ENCODE peak calls at places on chromosomes 2 and 18, in eight cellular contexts. One of them, this sample, is unnamed.

GRCh38 chr2:9830685-9831410 is 12.4 kb upstream of the TAF1B start:
- DNase-seq in glutamatergic neuron: no peak
- DNase-seq in adrenal gland: no peak
- DNase-seq in kidney epithelial cell: no peak
- DNase-seq in fibroblast of villous mesenchyme: peak
- DNase-seq in ascending aorta: no peak
- DNase-seq in brain microvascular endothelial cell: no peak
- DNase-seq in PC-9: peak
- DNase-seq in this sample: no peak

GRCh38 chr2:147076634-147077033 is 768.2 kb upstream of the ACVR2A start:
- DNase-seq in glutamatergic neuron: no peak
- DNase-seq in adrenal gland: no peak
- DNase-seq in kidney epithelial cell: no peak
- DNase-seq in fibroblast of villous mesenchyme: peak
- DNase-seq in ascending aorta: no peak
- DNase-seq in brain microvascular endothelial cell: peak
- DNase-seq in PC-9: no peak
- DNase-seq in this sample: no peak

GRCh38 chr18:48571619-48572384 is 33.0 kb downstream of the CTIF start:
- DNase-seq in glutamatergic neuron: no peak
- DNase-seq in adrenal gland: no peak
- DNase-seq in kidney epithelial cell: no peak
- DNase-seq in fibroblast of villous mesenchyme: no peak
- DNase-seq in ascending aorta: no peak
- DNase-seq in brain microvascular endothelial cell: no peak
- DNase-seq in PC-9: no peak
- DNase-seq in this sample: no peak

GRCh38 chr2:44267269-44268258 is 7.7 kb upstream of the SLC3A1 start:
- DNase-seq in glutamatergic neuron: no peak
- DNase-seq in adrenal gland: peak
- DNase-seq in kidney epithelial cell: peak
- DNase-seq in fibroblast of villous mesenchyme: no peak
- DNase-seq in ascending aorta: peak
- DNase-seq in brain microvascular endothelial cell: no peak
- DNase-seq in PC-9: peak
- DNase-seq in this sample: peak

GRCh38 chr2:61177727-61178549 is 15.9 kb downstream of the C2orf74 start:
- DNase-seq in glutamatergic neuron: peak
- DNase-seq in adrenal gland: no peak
- DNase-seq in kidney epithelial cell: no peak
- DNase-seq in fibroblast of villous mesenchyme: peak
- DNase-seq in ascending aorta: peak
- DNase-seq in brain microvascular endothelial cell: no peak
- DNase-seq in PC-9: no peak
- DNase-seq in this sample: no peak

GRCh38 chr2:223594259-223594658 is 7.9 kb downstream of the SCG2 start:
- DNase-seq in glutamatergic neuron: no peak
- DNase-seq in adrenal gland: no peak
- DNase-seq in kidney epithelial cell: no peak
- DNase-seq in fibroblast of villous mesenchyme: no peak
- DNase-seq in ascending aorta: no peak
- DNase-seq in brain microvascular endothelial cell: no peak
- DNase-seq in PC-9: no peak
- DNase-seq in this sample: no peak

GRCh38 chr2:86512922-86513321 is 50.3 kb downstream of the CHMP3 start:
- DNase-seq in glutamatergic neuron: no peak
- DNase-seq in adrenal gland: no peak
- DNase-seq in kidney epithelial cell: no peak
- DNase-seq in fibroblast of villous mesenchyme: no peak
- DNase-seq in ascending aorta: no peak
- DNase-seq in brain microvascular endothelial cell: no peak
- DNase-seq in PC-9: no peak
- DNase-seq in this sample: no peak

GRCh38 chr2:222862068-222862914 is 1.5 kb downstream of the ACSL3 start:
- DNase-seq in glutamatergic neuron: no peak
- DNase-seq in adrenal gland: no peak
- DNase-seq in kidney epithelial cell: no peak
- DNase-seq in fibroblast of villous mesenchyme: peak
- DNase-seq in ascending aorta: no peak
- DNase-seq in brain microvascular endothelial cell: no peak
- DNase-seq in PC-9: peak
- DNase-seq in this sample: peak

GRCh38 chr2:101204400-101205095 is 48.1 kb upstream of the CNOT11 start:
- DNase-seq in glutamatergic neuron: no peak
- DNase-seq in adrenal gland: no peak
- DNase-seq in kidney epithelial cell: no peak
- DNase-seq in fibroblast of villous mesenchyme: no peak
- DNase-seq in ascending aorta: no peak
- DNase-seq in brain microvascular endothelial cell: peak
- DNase-seq in PC-9: no peak
- DNase-seq in this sample: no peak

GRCh38 chr2:204234879-204235278 is 298.3 kb downstream of the ICOS start:
- DNase-seq in glutamatergic neuron: no peak
- DNase-seq in adrenal gland: no peak
- DNase-seq in kidney epithelial cell: no peak
- DNase-seq in fibroblast of villous mesenchyme: peak
- DNase-seq in ascending aorta: no peak
- DNase-seq in brain microvascular endothelial cell: peak
- DNase-seq in PC-9: no peak
- DNase-seq in this sample: peak

GRCh38 chr2:146457221-146457620 is 1387.6 kb upstream of the ACVR2A start:
- DNase-seq in glutamatergic neuron: no peak
- DNase-seq in adrenal gland: no peak
- DNase-seq in kidney epithelial cell: no peak
- DNase-seq in fibroblast of villous mesenchyme: no peak
- DNase-seq in ascending aorta: no peak
- DNase-seq in brain microvascular endothelial cell: no peak
- DNase-seq in PC-9: no peak
- DNase-seq in this sample: peak

GRCh38 chr2:74079522-74080341 is 68.0 kb downstream of the BOLA3 start:
- DNase-seq in glutamatergic neuron: no peak
- DNase-seq in adrenal gland: no peak
- DNase-seq in kidney epithelial cell: no peak
- DNase-seq in fibroblast of villous mesenchyme: peak
- DNase-seq in ascending aorta: no peak
- DNase-seq in brain microvascular endothelial cell: no peak
- DNase-seq in PC-9: no peak
- DNase-seq in this sample: no peak

GRCh38 chr2:74081030-74081429 is 66.7 kb downstream of the BOLA3 start:
- DNase-seq in glutamatergic neuron: no peak
- DNase-seq in adrenal gland: no peak
- DNase-seq in kidney epithelial cell: no peak
- DNase-seq in fibroblast of villous mesenchyme: no peak
- DNase-seq in ascending aorta: no peak
- DNase-seq in brain microvascular endothelial cell: no peak
- DNase-seq in PC-9: no peak
- DNase-seq in this sample: peak

GRCh38 chr2:74078467-74078866 is 69.2 kb downstream of the BOLA3 start:
- DNase-seq in glutamatergic neuron: no peak
- DNase-seq in adrenal gland: no peak
- DNase-seq in kidney epithelial cell: no peak
- DNase-seq in fibroblast of villous mesenchyme: no peak
- DNase-seq in ascending aorta: no peak
- DNase-seq in brain microvascular endothelial cell: no peak
- DNase-seq in PC-9: no peak
- DNase-seq in this sample: no peak

GRCh38 chr2:74080346-74080745 is 67.4 kb downstream of the BOLA3 start:
- DNase-seq in glutamatergic neuron: no peak
- DNase-seq in adrenal gland: no peak
- DNase-seq in kidney epithelial cell: no peak
- DNase-seq in fibroblast of villous mesenchyme: peak
- DNase-seq in ascending aorta: no peak
- DNase-seq in brain microvascular endothelial cell: no peak
- DNase-seq in PC-9: no peak
- DNase-seq in this sample: no peak

GRCh38 chr2:74077636-74078035 is 70.1 kb downstream of the BOLA3 start:
- DNase-seq in glutamatergic neuron: no peak
- DNase-seq in adrenal gland: no peak
- DNase-seq in kidney epithelial cell: no peak
- DNase-seq in fibroblast of villous mesenchyme: peak
- DNase-seq in ascending aorta: no peak
- DNase-seq in brain microvascular endothelial cell: no peak
- DNase-seq in PC-9: no peak
- DNase-seq in this sample: no peak
- TF ChIP-seq CTCF in glutamatergic neuron: no peak
- TF ChIP-seq CTCF in adrenal gland: no peak
- TF ChIP-seq CTCF in kidney epithelial cell: no peak
- TF ChIP-seq CTCF in fibroblast of villous mesenchyme: no peak
- TF ChIP-seq CTCF in ascending aorta: no peak
- TF ChIP-seq CTCF in brain microvascular endothelial cell: no peak
- TF ChIP-seq CTCF in PC-9: no peak
- TF ChIP-seq CTCF in this sample: no peak

GRCh38 chr18:618618-619017 is 21.8 kb downstream of the CLUL1 start:
- DNase-seq in glutamatergic neuron: no peak
- DNase-seq in adrenal gland: no peak
- DNase-seq in kidney epithelial cell: no peak
- DNase-seq in fibroblast of villous mesenchyme: no peak
- DNase-seq in ascending aorta: no peak
- DNase-seq in brain microvascular endothelial cell: no peak
- DNase-seq in PC-9: no peak
- DNase-seq in this sample: no peak

GRCh38 chr18:629303-630150 is 27.9 kb upstream of the TYMS start:
- DNase-seq in glutamatergic neuron: no peak
- DNase-seq in adrenal gland: no peak
- DNase-seq in kidney epithelial cell: no peak
- DNase-seq in fibroblast of villous mesenchyme: no peak
- DNase-seq in ascending aorta: no peak
- DNase-seq in brain microvascular endothelial cell: peak
- DNase-seq in PC-9: no peak
- DNase-seq in this sample: no peak

GRCh38 chr18:627211-627610 is 30.2 kb upstream of the TYMS start:
- DNase-seq in glutamatergic neuron: no peak
- DNase-seq in adrenal gland: no peak
- DNase-seq in kidney epithelial cell: no peak
- DNase-seq in fibroblast of villous mesenchyme: peak
- DNase-seq in ascending aorta: no peak
- DNase-seq in brain microvascular endothelial cell: no peak
- DNase-seq in PC-9: no peak
- DNase-seq in this sample: no peak

GRCh38 chr18:621181-621580 is 24.4 kb downstream of the CLUL1 start:
- DNase-seq in glutamatergic neuron: peak
- DNase-seq in adrenal gland: no peak
- DNase-seq in kidney epithelial cell: no peak
- DNase-seq in fibroblast of villous mesenchyme: peak
- DNase-seq in ascending aorta: no peak
- DNase-seq in brain microvascular endothelial cell: no peak
- DNase-seq in PC-9: no peak
- DNase-seq in this sample: no peak

GRCh38 chr18:623760-624620 is 27.2 kb downstream of the CLUL1 start:
- DNase-seq in glutamatergic neuron: peak
- DNase-seq in adrenal gland: peak
- DNase-seq in kidney epithelial cell: peak
- DNase-seq in fibroblast of villous mesenchyme: peak
- DNase-seq in ascending aorta: no peak
- DNase-seq in brain microvascular endothelial cell: peak
- DNase-seq in PC-9: peak
- DNase-seq in this sample: peak
- TF ChIP-seq CTCF in glutamatergic neuron: peak
- TF ChIP-seq CTCF in adrenal gland: peak
- TF ChIP-seq CTCF in kidney epithelial cell: peak
- TF ChIP-seq CTCF in fibroblast of villous mesenchyme: peak
- TF ChIP-seq CTCF in ascending aorta: peak
- TF ChIP-seq CTCF in brain microvascular endothelial cell: peak
- TF ChIP-seq CTCF in PC-9: peak
- TF ChIP-seq CTCF in this sample: peak

GRCh38 chr2:12587729-12588522 is 128.8 kb upstream of the TRIB2 start:
- DNase-seq in glutamatergic neuron: no peak
- DNase-seq in adrenal gland: peak
- DNase-seq in kidney epithelial cell: peak
- DNase-seq in fibroblast of villous mesenchyme: peak
- DNase-seq in ascending aorta: peak
- DNase-seq in brain microvascular endothelial cell: peak
- DNase-seq in PC-9: peak
- DNase-seq in this sample: peak

GRCh38 chr2:12579018-12579417 is 137.7 kb upstream of the TRIB2 start:
- DNase-seq in glutamatergic neuron: no peak
- DNase-seq in adrenal gland: no peak
- DNase-seq in kidney epithelial cell: no peak
- DNase-seq in fibroblast of villous mesenchyme: no peak
- DNase-seq in ascending aorta: no peak
- DNase-seq in brain microvascular endothelial cell: no peak
- DNase-seq in PC-9: no peak
- DNase-seq in this sample: no peak

GRCh38 chr2:12585784-12586183 is 131.0 kb upstream of the TRIB2 start:
- DNase-seq in glutamatergic neuron: no peak
- DNase-seq in adrenal gland: no peak
- DNase-seq in kidney epithelial cell: no peak
- DNase-seq in fibroblast of villous mesenchyme: no peak
- DNase-seq in ascending aorta: no peak
- DNase-seq in brain microvascular endothelial cell: no peak
- DNase-seq in PC-9: no peak
- DNase-seq in this sample: no peak

GRCh38 chr2:12587228-12587627 is 129.5 kb upstream of the TRIB2 start:
- DNase-seq in glutamatergic neuron: no peak
- DNase-seq in adrenal gland: no peak
- DNase-seq in kidney epithelial cell: no peak
- DNase-seq in fibroblast of villous mesenchyme: no peak
- DNase-seq in ascending aorta: no peak
- DNase-seq in brain microvascular endothelial cell: no peak
- DNase-seq in PC-9: no peak
- DNase-seq in this sample: no peak

GRCh38 chr2:12584337-12584736 is 132.4 kb upstream of the TRIB2 start:
- DNase-seq in glutamatergic neuron: no peak
- DNase-seq in adrenal gland: no peak
- DNase-seq in kidney epithelial cell: no peak
- DNase-seq in fibroblast of villous mesenchyme: no peak
- DNase-seq in ascending aorta: no peak
- DNase-seq in brain microvascular endothelial cell: no peak
- DNase-seq in PC-9: no peak
- DNase-seq in this sample: no peak
- TF ChIP-seq CTCF in glutamatergic neuron: no peak
- TF ChIP-seq CTCF in adrenal gland: no peak
- TF ChIP-seq CTCF in kidney epithelial cell: no peak
- TF ChIP-seq CTCF in fibroblast of villous mesenchyme: no peak
- TF ChIP-seq CTCF in ascending aorta: no peak
- TF ChIP-seq CTCF in brain microvascular endothelial cell: no peak
- TF ChIP-seq CTCF in PC-9: no peak
- TF ChIP-seq CTCF in this sample: no peak

DNA sequence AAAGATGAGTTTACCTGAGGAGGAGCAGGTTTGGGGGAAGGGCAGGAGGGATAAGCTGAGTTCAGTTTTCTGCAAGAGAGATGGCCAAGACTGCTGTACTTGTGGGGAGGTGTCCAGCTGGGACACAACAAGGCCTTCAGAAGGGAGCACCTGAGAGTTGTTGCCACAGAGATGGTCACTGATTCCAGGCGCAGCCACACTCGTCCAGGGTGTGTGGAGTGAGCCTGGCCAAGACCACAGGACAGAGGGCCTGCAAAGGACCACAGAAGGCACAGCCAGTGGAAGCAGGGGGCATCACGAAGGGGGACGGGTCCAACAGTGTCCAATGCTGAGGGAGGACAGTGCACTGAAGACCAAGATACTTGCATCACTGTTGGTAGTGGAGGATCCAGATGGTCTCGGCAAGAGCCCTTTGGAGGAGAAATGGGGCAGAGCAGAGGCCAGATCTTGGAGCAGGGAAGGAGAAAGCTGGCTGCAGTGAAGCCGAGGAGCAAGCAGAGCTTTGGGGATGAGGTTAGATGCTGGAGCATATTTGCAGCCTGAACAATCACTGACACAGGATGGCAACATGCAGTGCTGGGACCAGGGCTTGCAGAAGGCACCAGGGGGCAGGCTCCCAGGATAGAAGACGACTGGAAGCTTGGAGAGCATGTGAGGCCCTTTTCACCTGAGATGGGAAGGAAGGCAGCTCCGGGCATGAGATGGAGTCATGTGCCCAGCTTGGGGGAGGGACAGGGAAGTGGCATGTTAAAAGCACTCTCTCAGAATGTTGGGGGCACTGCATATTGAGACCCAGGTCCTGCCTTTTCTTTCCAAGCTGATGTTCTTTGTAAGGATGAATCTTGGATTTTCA is 214.0 kb downstream of the CYP26B1 start:
- DNase-seq in glutamatergic neuron: no peak
- DNase-seq in adrenal gland: peak
- DNase-seq in kidney epithelial cell: no peak
- DNase-seq in fibroblast of villous mesenchyme: peak
- DNase-seq in ascending aorta: peak
- DNase-seq in brain microvascular endothelial cell: peak
- DNase-seq in PC-9: no peak
- DNase-seq in this sample: peak
- TF ChIP-seq CTCF in glutamatergic neuron: no peak
- TF ChIP-seq CTCF in adrenal gland: no peak
- TF ChIP-seq CTCF in kidney epithelial cell: no peak
- TF ChIP-seq CTCF in fibroblast of villous mesenchyme: peak
- TF ChIP-seq CTCF in ascending aorta: no peak
- TF ChIP-seq CTCF in brain microvascular endothelial cell: peak
- TF ChIP-seq CTCF in PC-9: peak
- TF ChIP-seq CTCF in this sample: peak

This sample was measured in HFFc6.